ENCODE peak calls at places on chromosomes 11 and 22, in ten cellular contexts. U is AG10803; T is RKO; K is uterus; S is activated CD4-positive, CD25-positive, alpha-beta regulatory T cell; J is stimulated activated CD4-positive, alpha-beta T cell treated with anti-CD3 and anti-CD28 coated beads, Interleukin-4, amount 100 ng/mL, for 48 hours; O is WTC11; Q is A549; C is HFFc6; I is OCI-LY7. F is an unnamed sample.

GRCh38 chr11:2686360-2687222 is 13.2 kb downstream of the KCNQ1OT1 start:
- DNase-seq in U (no peak), T (no peak), K (no peak), S (no peak), J (no peak), O (peak), Q (no peak), C (no peak), I (no peak), F (no peak)

GRCh38 chr22:46373838-46374662 is 38.5 kb downstream of the TRMU start:
- DNase-seq in U (no peak), T (no peak), K (no peak), S (no peak), J (no peak), O (no peak), Q (no peak), C (no peak), I (no peak), F (no peak)

GRCh38 chr11:128720522-128720985 is 26.7 kb downstream of the FLI1 start:
- DNase-seq in U (no peak), T (no peak), K (no peak), S (no peak), J (peak), O (peak), Q (no peak), C (no peak), I (peak), F (no peak)

GRCh38 chr11:9639099-9639498 is 24.8 kb upstream of the SWAP70 start:
- DNase-seq in U (no peak), T (no peak), K (no peak), S (no peak), J (no peak), O (no peak), Q (no peak), C (no peak), I (peak), F (peak)

GRCh38 chr22:21712751-21713427 is 22.7 kb downstream of the YPEL1 start:
- DNase-seq in U (peak), T (peak), K (peak), S (peak), J (peak), O (peak), Q (peak), C (peak), I (peak), F (peak)

GRCh38 chr11:85822814-85823213 is 11.9 kb upstream of the SYTL2 start:
- DNase-seq in U (peak), T (no peak), K (no peak), S (no peak), J (no peak), O (no peak), Q (no peak), C (peak), I (no peak), F (no peak)

GRCh38 chr11:88520391-88520790 is 182.9 kb upstream of the CTSC start:
- DNase-seq in U (no peak), T (no peak), K (no peak), S (no peak), J (no peak), O (no peak), Q (no peak), C (peak), I (no peak), F (no peak)

GRCh38 chr11:130666781-130667251 is 218.4 kb downstream of the ADAMTS15 start:
- DNase-seq in U (peak), T (no peak), K (no peak), S (no peak), J (no peak), O (no peak), Q (no peak), C (no peak), I (no peak), F (no peak)

GRCh38 chr11:18853086-18853720 is 61.6 kb upstream of the PTPN5 start:
- DNase-seq in U (peak), T (peak), K (no peak), S (no peak), J (no peak), O (peak), Q (peak), C (peak), I (peak), F (no peak)

GRCh38 chr11:727859-728748 is 19.2 kb upstream of the TALDO1 start:
- DNase-seq in U (peak), T (peak), K (peak), S (peak), J (peak), O (peak), Q (peak), C (peak), I (peak), F (peak)

GRCh38 chr11:38784164-38784563 is 2186.1 kb upstream of the RAG2 start:
- DNase-seq in U (no peak), T (no peak), K (no peak), S (no peak), J (no peak), O (no peak), Q (no peak), C (no peak), I (no peak), F (no peak)

GRCh38 chr22:24752091-24752623 is 22.4 kb downstream of the PIWIL3 start:
- DNase-seq in U (no peak), T (no peak), K (no peak), S (no peak), J (no peak), O (no peak), Q (no peak), C (no peak), I (no peak), F (no peak)

GRCh38 chr22:39641660-39642059 is 71.1 kb downstream of the CACNA1I start:
- DNase-seq in U (no peak), T (no peak), K (no peak), S (no peak), J (no peak), O (no peak), Q (no peak), C (no peak), I (no peak), F (no peak)

GRCh38 chr11:58900479-58901420 is 38.5 kb upstream of the GLYATL1 start:
- DNase-seq in U (peak), T (no peak), K (no peak), S (no peak), J (peak), O (peak), Q (peak), C (peak), I (peak), F (peak)

GRCh38 chr11:8310743-8311298 is 47.1 kb upstream of the LMO1 start:
- DNase-seq in U (no peak), T (no peak), K (no peak), S (no peak), J (no peak), O (peak), Q (no peak), C (no peak), I (no peak), F (no peak)

GRCh38 chr11:18704045-18704645 is 5.6 kb downstream of the TMEM86A start:
- DNase-seq in U (no peak), T (no peak), K (no peak), S (no peak), J (no peak), O (no peak), Q (no peak), C (no peak), I (no peak), F (no peak)

GRCh38 chr22:49244466-49245420 is 582.9 kb downstream of the BRD1 start:
- DNase-seq in U (no peak), T (no peak), K (peak), S (no peak), J (no peak), O (no peak), Q (no peak), C (no peak), I (no peak), F (no peak)

GRCh38 chr11:72704028-72704782 is 30.0 kb upstream of the PDE2A start:
- DNase-seq in U (no peak), T (no peak), K (no peak), S (no peak), J (no peak), O (no peak), Q (no peak), C (no peak), I (no peak), F (no peak)

GRCh38 chr11:71505781-71506180 is 21.3 kb upstream of the KRTAP5-7 start:
- DNase-seq in U (no peak), T (no peak), K (no peak), S (no peak), J (no peak), O (no peak), Q (no peak), C (no peak), I (no peak), F (no peak)

GRCh38 chr11:57214494-57214893 is 22.6 kb downstream of the APLNR start:
- DNase-seq in U (peak), T (peak), K (no peak), S (no peak), J (no peak), O (no peak), Q (peak), C (peak), I (no peak), F (no peak)

GRCh38 chr11:32758291-32758690 is 36.2 kb downstream of the CCDC73 start:
- DNase-seq in U (no peak), T (no peak), K (no peak), S (no peak), J (no peak), O (no peak), Q (no peak), C (no peak), I (no peak), F (no peak)

GRCh38 chr22:44665115-44665514 is 36.9 kb upstream of the PRR5 start:
- DNase-seq in U (no peak), T (no peak), K (no peak), S (no peak), J (no peak), O (no peak), Q (no peak), C (no peak), I (no peak), F (no peak)

GRCh38 chr22:36471341-36471821 is 10.1 kb downstream of the TXN2 start:
- DNase-seq in U (peak), T (no peak), K (no peak), S (no peak), J (no peak), O (no peak), Q (no peak), C (peak), I (no peak), F (no peak)

GRCh38 chr11:72848846-72849466 is 34.7 kb downstream of the ATG16L2 start:
- DNase-seq in U (peak), T (peak), K (no peak), S (peak), J (no peak), O (peak), Q (peak), C (peak), I (peak), F (no peak)